ENCODE peak calls at places on chromosomes 7 and 10, in four cellular contexts. K, R, X and Q are unnamed samples.

GRCh38 chr10:89042547-89042946 is 51.9 kb downstream of the FAS start:
- DNase-seq in X (no peak), R (no peak), K (no peak), Q (no peak)

GRCh38 chr10:125037145-125037544 is 95.2 kb downstream of the ZRANB1 start:
- DNase-seq in R (no peak), X (peak), K (no peak), Q (no peak)

GRCh38 chr7:47091141-47091540 is 490.8 kb downstream of the TNS3 start:
- DNase-seq in K (no peak), X (peak), R (no peak), Q (no peak)

GRCh38 chr10:78179886-78180285 is 146.2 kb downstream of the RPS24 start:
- DNase-seq in R (no peak), K (no peak), X (no peak), Q (no peak)

GRCh38 chr10:34717429-34717828 is 97.7 kb downstream of the PARD3 start:
- DNase-seq in X (no peak), R (no peak), K (no peak), Q (no peak)

GRCh38 chr10:59757966-59758365 is 4.7 kb upstream of the MRLN start:
- DNase-seq in R (no peak), X (peak), K (no peak), Q (no peak)

GRCh38 chr7:44109991-44110390 is 5.8 kb downstream of the AEBP1 start:
- DNase-seq in X (no peak), R (no peak), K (no peak), Q (no peak)

GRCh38 chr7:129634361-129635034 is 23.0 kb downstream of the NRF1 start:
- DNase-seq in X (no peak), R (no peak), K (no peak), Q (no peak)

GRCh38 chr7:75617634-75618234 is 121.0 kb downstream of the HIP1 start:
- DNase-seq in R (no peak), K (no peak), X (no peak), Q (peak)

GRCh38 chr10:101130984-101131961 is at the start of gene TLX1:
- DNase-seq in X (no peak), R (peak), K (no peak), Q (no peak)

GRCh38 chr10:128124813-128125403 is 1.3 kb downstream of the MKI67 start:
- DNase-seq in R (no peak), X (no peak), K (peak), Q (no peak)

GRCh38 chr7:30971440-30971839 is 7.7 kb downstream of the GHRHR start:
- DNase-seq in R (no peak), X (no peak), K (no peak), Q (no peak)

GRCh38 chr10:127999291-127999690 is 92.4 kb downstream of the PTPRE start:
- DNase-seq in R (no peak), K (no peak), X (no peak), Q (no peak)

GRCh38 chr10:68633281-68633680 is 73.1 kb downstream of the TET1 start:
- DNase-seq in R (no peak), K (no peak), X (no peak), Q (no peak)

GRCh38 chr7:28269700-28270361 is 89.2 kb upstream of the JAZF1 start:
- DNase-seq in K (no peak), R (no peak), X (no peak), Q (no peak)

GRCh38 chr10:102243304-102243703 is 2.0 kb upstream of the PITX3 start:
- DNase-seq in R (no peak), X (peak), K (no peak), Q (no peak)

GRCh38 chr10:6236349-6237188 is 33.8 kb downstream of the PFKFB3 start:
- DNase-seq in K (no peak), R (no peak), X (no peak), Q (no peak)

GRCh38 chr7:12564996-12565764 is 5.3 kb upstream of the SCIN start:
- DNase-seq in X (no peak), R (no peak), K (no peak), Q (no peak)

GRCh38 chr7:94276797-94277196 is 117.9 kb upstream of the COL1A2 start:
- DNase-seq in R (no peak), K (peak), X (peak), Q (no peak)
- TF ChIP-seq FOS in R (no peak), K (no peak), X (no peak), Q (no peak)

GRCh38 chr10:33298110-33298509 is 36.4 kb downstream of the NRP1 start:
- DNase-seq in K (no peak), R (no peak), X (no peak), Q (no peak)
- TF ChIP-seq FOS in K (no peak), R (no peak), X (no peak), Q (no peak)

DNA sequence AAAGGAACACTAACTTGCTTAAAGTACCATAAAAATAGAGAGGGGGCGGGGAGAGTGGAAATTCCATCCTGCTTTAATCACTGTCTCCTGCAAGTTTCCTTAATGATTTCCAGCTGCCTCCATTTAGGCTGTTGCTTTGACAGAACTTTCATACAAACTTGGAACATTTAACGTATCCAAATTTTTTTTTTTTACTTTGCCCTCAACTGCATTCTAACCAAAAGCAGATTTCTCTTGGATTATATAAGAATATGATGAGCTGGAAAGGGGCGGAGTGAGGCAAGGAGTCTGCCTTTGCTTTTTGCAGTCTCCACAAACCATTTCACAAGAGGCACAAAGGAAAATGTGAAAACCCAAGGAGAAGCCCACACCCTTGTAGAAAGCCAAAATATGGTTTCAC is 46.6 kb upstream of the COL1A2 start:
- DNase-seq in K (peak), R (no peak), X (peak), Q (no peak)
- TF ChIP-seq FOS in K (no peak), R (no peak), X (no peak), Q (no peak)

GRCh38 chr7:15459018-15459621 is 102.7 kb downstream of the AGMO start:
- DNase-seq in R (no peak), X (no peak), K (no peak), Q (no peak)
- TF ChIP-seq FOS in R (no peak), X (no peak), K (no peak), Q (no peak)

GRCh38 chr10:9605231-9605630 is 1412.4 kb upstream of the CELF2 start:
- DNase-seq in R (no peak), K (no peak), X (no peak), Q (no peak)
- TF ChIP-seq FOS in R (no peak), K (no peak), X (no peak), Q (no peak)

DNA sequence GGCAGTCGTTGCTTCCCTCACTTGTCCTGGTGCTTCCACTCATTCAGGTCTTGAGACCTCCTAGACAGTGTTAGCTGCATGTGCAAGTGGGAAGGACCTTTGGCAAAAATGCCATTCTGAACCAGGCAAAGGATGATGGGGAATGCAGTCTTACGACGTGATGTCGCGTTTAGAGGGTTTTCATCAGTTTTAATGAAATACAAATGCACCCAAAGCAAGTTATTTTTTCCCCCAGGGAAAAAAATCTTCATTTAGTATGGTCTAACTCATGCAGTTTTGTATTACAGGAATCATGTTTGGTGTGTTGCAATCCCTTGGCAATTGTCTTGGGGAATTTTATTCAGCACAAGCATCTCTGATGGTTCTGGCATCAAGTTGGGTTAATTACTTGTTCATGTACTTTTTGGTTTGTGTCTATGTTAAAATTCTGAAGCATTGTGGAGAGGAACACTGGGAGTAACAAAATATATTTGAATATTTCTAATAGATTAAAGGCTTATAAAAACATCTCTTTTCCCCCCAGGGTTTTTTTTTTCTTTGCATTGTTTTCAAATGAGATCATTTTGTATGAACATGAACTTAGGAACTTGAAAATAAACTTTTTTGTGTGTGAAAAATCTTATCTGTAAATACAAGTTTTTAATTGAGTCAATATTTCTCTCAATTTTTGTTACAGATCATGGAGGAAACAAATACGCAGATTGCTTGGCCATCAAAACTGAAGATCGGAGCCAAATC is 188.9 kb downstream of the BICC1 start:
- DNase-seq in R (no peak), X (peak), K (no peak), Q (no peak)
- TF ChIP-seq FOS in R (no peak), X (no peak), K (no peak), Q (no peak)

DNA sequence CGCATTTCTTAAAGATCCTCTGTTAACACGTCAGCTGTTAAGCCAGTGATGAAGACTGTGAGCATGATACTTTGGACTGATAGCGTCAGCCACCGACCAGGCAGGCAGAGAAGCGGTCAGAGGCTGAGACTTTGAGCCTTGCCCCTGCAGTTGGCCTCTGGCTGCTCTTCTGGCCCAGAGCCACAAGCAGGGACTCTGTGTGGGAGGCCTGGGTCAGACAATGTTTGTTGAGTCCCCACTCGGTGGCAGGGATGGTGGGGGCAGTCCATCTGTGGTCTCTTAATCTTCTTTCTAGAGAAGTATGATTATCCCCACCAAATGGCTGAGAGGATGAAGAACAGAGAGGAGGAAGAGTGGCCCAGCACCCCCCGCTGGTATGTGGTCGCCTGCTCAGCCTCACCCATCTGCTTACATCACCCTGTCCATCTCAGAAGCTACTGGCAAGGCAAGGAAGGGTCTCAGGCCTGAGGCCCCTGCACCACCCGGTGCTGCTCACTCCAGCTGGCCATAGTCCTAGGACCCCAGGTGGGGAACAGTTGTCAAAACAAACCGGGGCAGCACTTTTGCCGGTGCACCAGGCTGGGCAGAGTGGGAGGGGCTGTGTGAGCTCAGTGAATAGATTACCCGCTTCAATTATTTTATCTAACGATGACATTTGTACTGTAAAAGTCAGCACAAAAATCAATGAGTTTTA is 202.9 kb downstream of the GRID1 start:
- DNase-seq in K (no peak), R (no peak), X (no peak), Q (no peak)
- TF ChIP-seq FOS in K (no peak), R (no peak), X (no peak), Q (no peak)

GRCh38 chr10:22657566-22658190 is 56.7 kb downstream of the PIP4K2A start:
- DNase-seq in X (peak), K (no peak), R (no peak), Q (no peak)

GRCh38 chr10:22656056-22656455 is 58.3 kb downstream of the PIP4K2A start:
- DNase-seq in R (no peak), K (no peak), X (no peak), Q (no peak)

GRCh38 chr10:22659901-22660300 is 54.5 kb downstream of the PIP4K2A start:
- DNase-seq in K (no peak), X (no peak), R (no peak), Q (no peak)

GRCh38 chr10:22657028-22657427 is 57.4 kb downstream of the PIP4K2A start:
- DNase-seq in R (no peak), K (no peak), X (no peak), Q (no peak)

GRCh38 chr10:22658745-22659410 is 55.5 kb downstream of the PIP4K2A start:
- DNase-seq in R (no peak), K (no peak), X (peak), Q (no peak)
- TF ChIP-seq FOS in R (no peak), K (no peak), X (no peak), Q (no peak)

DNA sequence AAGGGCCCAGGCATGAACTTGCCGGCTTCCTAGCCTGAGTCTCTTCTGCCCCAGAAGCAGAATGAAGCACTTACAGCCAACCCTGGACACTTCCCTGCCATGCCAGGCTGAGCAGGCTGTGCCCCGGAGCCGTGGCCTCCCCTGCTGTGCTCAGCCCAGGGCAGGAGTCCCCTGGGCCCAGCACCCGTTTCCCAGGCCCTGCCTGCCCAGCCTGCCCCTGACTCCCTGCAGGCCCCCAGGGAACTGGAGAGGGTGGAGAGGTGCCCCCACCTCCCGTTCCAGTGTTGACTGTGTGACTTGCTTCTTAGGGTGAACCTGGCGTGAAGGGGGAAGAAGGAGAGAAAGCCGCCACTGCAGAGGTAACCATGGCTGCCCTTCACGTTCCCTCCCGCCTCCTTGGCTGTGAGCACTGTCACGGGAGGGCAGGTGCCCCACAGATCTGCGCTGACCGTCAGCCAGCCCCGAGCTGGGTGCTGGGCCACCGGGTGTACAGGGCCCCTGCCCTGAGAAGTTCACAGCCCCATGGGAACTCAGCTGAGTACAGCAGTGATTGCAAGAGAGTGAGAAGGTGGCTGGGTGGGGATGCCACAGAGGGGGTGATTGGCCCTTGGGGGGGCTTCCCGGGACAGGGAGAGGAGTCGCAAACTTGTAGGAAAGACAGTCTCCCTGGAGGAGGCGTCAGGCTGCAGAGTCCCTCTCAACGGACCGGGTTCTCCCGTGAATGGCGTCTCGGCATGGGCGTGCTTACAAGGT is 75.9 kb downstream of the MYL10 start:
- DNase-seq in R (no peak), X (no peak), K (no peak), Q (no peak)
- TF ChIP-seq FOS in R (no peak), X (no peak), K (no peak), Q (no peak)

GRCh38 chr7:50633414-50633710 is 68.2 kb upstream of the DDC start:
- DNase-seq in R (no peak), K (no peak), X (peak), Q (no peak)

GRCh38 chr7:50631100-50631499 is 65.9 kb upstream of the DDC start:
- DNase-seq in X (no peak), K (no peak), R (no peak), Q (no peak)

GRCh38 chr7:50632561-50633413 is 67.6 kb upstream of the DDC start:
- DNase-seq in X (peak), R (peak), K (peak), Q (no peak)

GRCh38 chr7:50629238-50629901 is 64.2 kb upstream of the DDC start:
- DNase-seq in R (no peak), X (no peak), K (no peak), Q (no peak)

GRCh38 chr7:50631639-50632038 is 66.4 kb upstream of the DDC start:
- DNase-seq in K (no peak), X (no peak), R (no peak), Q (no peak)
- TF ChIP-seq FOS in K (no peak), X (no peak), R (no peak), Q (no peak)